ENCODE peak calls at places on chromosomes 16 and 17, in four cellular contexts. N is activated naive CD4-positive, alpha-beta T cell treated with Interleukin-2 at 50 U/mL for 16 hours; Q is NCI-H2171; A is AG10803. U is an unnamed sample.

GRCh38 chr16:1913327-1914083 is 4.7 kb downstream of the HS3ST6 start:
- DNase-seq in N (no peak), Q (no peak), A (no peak), U (no peak)

GRCh38 chr17:76710863-76711611 is at the start of gene MXRA7:
- DNase-seq in N (peak), Q (peak), A (peak), U (peak)

GRCh38 chr17:44011876-44012275 is 2.9 kb downstream of the TMEM101 start:
- DNase-seq in A (no peak), N (no peak), Q (no peak), U (no peak)

GRCh38 chr16:49739381-49739780 is 116.5 kb downstream of the ZNF423 start:
- DNase-seq in Q (no peak), A (no peak), N (no peak), U (peak)

GRCh38 chr16:51151951-51152663 is 1.0 kb upstream of the SALL1 start:
- DNase-seq in A (peak), N (no peak), Q (peak), U (peak)

GRCh38 chr17:28563475-28563874 is 7.8 kb downstream of the PIGS start:
- DNase-seq in A (peak), N (no peak), Q (no peak), U (no peak)

GRCh38 chr17:60506312-60506711 is 19.7 kb downstream of the APPBP2 start:
- DNase-seq in A (peak), Q (no peak), N (no peak), U (no peak)

GRCh38 chr17:47012457-47012856 is 33.4 kb upstream of the RPRML start:
- DNase-seq in N (no peak), Q (no peak), A (no peak), U (no peak)

GRCh38 chr16:87681990-87682570 is 79.8 kb downstream of the JPH3 start:
- DNase-seq in N (no peak), Q (no peak), A (peak), U (no peak)

GRCh38 chr16:66695474-66695934 is 1.0 kb downstream of the CMTM4 start:
- DNase-seq in N (no peak), Q (no peak), A (no peak), U (no peak)

GRCh38 chr17:44677136-44677535 is 12.4 kb downstream of the CCDC43 start:
- DNase-seq in N (no peak), Q (no peak), A (peak), U (no peak)

U was measured in HEK293T.